ENCODE peak calls at places on chromosomes 12 and 14, in seven cellular contexts. J is H1, W is HepG2, L is HCT116, I is GM12878, H is SK-N-SH, M is NT2/D1. S is an unnamed sample.

GRCh38 chr14:89988787-89989186 is 33.1 kb downstream of the TDP1 start:
- DNase-seq in J (no peak), W (no peak), L (no peak), I (no peak), H (no peak), M (no peak), S (no peak)

GRCh38 chr12:3752096-3752709 is 706 bp downstream of the CRACR2A start:
- DNase-seq in J (peak; percentile 33), W (peak; percentile 13), L (peak; percentile 12), I (peak; percentile 45), H (peak; percentile 31), M (no peak), S (peak; percentile 48)

GRCh38 chr14:105067140-105067968 is 2.1 kb upstream of the GPR132 start:
- DNase-seq in J (no peak), W (no peak), L (no peak), I (peak; percentile 55), H (no peak), M (no peak), S (no peak)

GRCh38 chr12:110279976-110280783 is 867 bp upstream of the ATP2A2 start:
- DNase-seq in J (peak; percentile 80), W (no peak), L (no peak), I (no peak), H (peak; percentile 76), M (no peak), S (peak; percentile 54)

GRCh38 chr14:93926209-93926872 is 803 bp upstream of the FAM181A start:
- DNase-seq in J (no peak), W (peak; percentile 28), L (no peak), I (no peak), H (no peak), M (no peak), S (no peak)

GRCh38 chr12:49332891-49333371 is 4.1 kb downstream of the C1QL4 start:
- DNase-seq in J (no peak), W (no peak), L (no peak), I (no peak), H (peak; percentile 26), M (no peak), S (no peak)

GRCh38 chr12:100913872-100914600 is 119.5 kb downstream of the ANO4 start:
- DNase-seq in J (no peak), W (no peak), L (no peak), I (no peak), H (no peak), M (no peak), S (no peak)

GRCh38 chr12:118307069-118307954 is 65.4 kb downstream of the TAOK3 start:
- DNase-seq in J (no peak), W (no peak), L (no peak), I (peak; percentile 69), H (no peak), M (no peak), S (no peak)

GRCh38 chr14:28830115-28830534 is 63.5 kb downstream of the FOXG1 start:
- DNase-seq in J (no peak), W (no peak), L (no peak), I (no peak), H (no peak), M (no peak), S (peak; percentile 82)

GRCh38 chr12:93798752-93799151 is 121.6 kb downstream of the CRADD start:
- DNase-seq in J (no peak), W (no peak), L (no peak), I (no peak), H (no peak), M (no peak), S (no peak)

GRCh38 chr12:93684716-93685115 is 7.5 kb downstream of the CRADD start:
- DNase-seq in J (no peak), W (no peak), L (no peak), I (no peak), H (no peak), M (no peak), S (no peak)

GRCh38 chr12:50928392-50928791 is 24.0 kb upstream of the HIGD1C start:
- DNase-seq in J (no peak), W (no peak), L (no peak), I (no peak), H (no peak), M (no peak), S (no peak)

GRCh38 chr14:47715330-47715729 is 39.9 kb upstream of the MDGA2 start:
- DNase-seq in J (no peak), W (no peak), L (peak; percentile 12), I (no peak), H (no peak), M (no peak), S (no peak)

GRCh38 chr12:79512068-79512467 is 178.7 kb downstream of the PAWR start:
- DNase-seq in J (peak; percentile 78), W (no peak), L (no peak), I (no peak), H (no peak), M (peak; percentile 23), S (no peak)

GRCh38 chr14:105411017-105411941 is 8.3 kb upstream of the MTA1 start:
- DNase-seq in J (peak; percentile 74), W (no peak), L (no peak), I (no peak), H (peak; percentile 95), M (no peak), S (peak; percentile 54)

GRCh38 chr14:20681348-20682126 is 2.8 kb upstream of the RNASE4 start:
- DNase-seq in J (peak; percentile 97), W (peak; percentile 94), L (peak; percentile 83), I (peak; percentile 89), H (peak; percentile 51), M (no peak), S (peak; percentile 84)

GRCh38 chr12:88844426-88844825 is 264.2 kb upstream of the KITLG start:
- DNase-seq in J (no peak), W (no peak), L (no peak), I (no peak), H (no peak), M (no peak), S (no peak)

GRCh38 chr14:34715108-34715863 is 893 bp upstream of the CFL2 start:
- DNase-seq in J (no peak), W (no peak), L (no peak), I (no peak), H (no peak), M (no peak), S (no peak)

GRCh38 chr12:131002271-131002670 is 48.6 kb downstream of the ADGRD1 start:
- DNase-seq in J (no peak), W (no peak), L (no peak), I (peak; percentile 60), H (no peak), M (no peak), S (no peak)

GRCh38 chr12:117818400-117818799 is 150.4 kb downstream of the KSR2 start:
- DNase-seq in J (no peak), W (no peak), L (no peak), I (no peak), H (no peak), M (no peak), S (no peak)

GRCh38 chr12:26032719-26033241 is 74.3 kb downstream of the RASSF8 start:
- DNase-seq in J (no peak), W (no peak), L (no peak), I (no peak), H (no peak), M (no peak), S (no peak)

GRCh38 chr14:92492261-92492660 is 21.3 kb upstream of the RIN3 start:
- DNase-seq in J (peak; percentile 26), W (no peak), L (no peak), I (no peak), H (no peak), M (no peak), S (no peak)

GRCh38 chr12:108515916-108516315 is 839 bp downstream of the FICD start:
- DNase-seq in J (no peak), W (peak; percentile 17), L (no peak), I (no peak), H (no peak), M (no peak), S (no peak)

GRCh38 chr14:22096511-22096890 is 422.9 kb upstream of the OR4E1 start:
- DNase-seq in J (no peak), W (no peak), L (no peak), I (no peak), H (no peak), M (no peak), S (no peak)

DNA sequence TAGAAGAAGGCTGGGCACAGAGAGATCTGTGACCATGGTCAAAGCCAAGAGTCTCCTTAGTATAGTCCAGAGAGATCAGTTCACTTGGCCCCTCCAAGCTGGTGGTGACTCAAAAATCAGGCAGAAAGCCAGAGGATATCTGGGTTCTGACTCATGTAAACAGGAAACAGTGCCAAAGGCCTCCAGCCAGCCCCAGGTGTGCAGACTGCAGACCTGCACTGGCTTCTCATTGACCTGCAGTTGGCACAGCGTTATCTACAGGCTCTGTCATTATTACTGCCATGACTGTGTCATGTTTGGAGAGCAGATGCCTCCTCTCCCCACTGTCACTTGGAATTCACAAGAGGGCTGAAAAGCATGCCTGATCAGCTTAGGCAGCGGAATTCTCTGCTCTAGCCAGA is 295.7 kb upstream of the PRKD1 start:
- DNase-seq in J (no peak), W (peak; percentile 71), L (peak; percentile 10), I (no peak), H (no peak), M (no peak), S (no peak)
- TF ChIP-seq YY1 in J (no peak), W (no peak), L (no peak), I (no peak), H (no peak), M (no peak), S (no peak)

GRCh38 chr14:36879558-36879957 is 217.9 kb downstream of the PAX9 start:
- DNase-seq in J (no peak), W (no peak), L (no peak), I (no peak), H (no peak), M (no peak), S (no peak)
- TF ChIP-seq YY1 in J (no peak), W (no peak), L (no peak), I (no peak), H (no peak), M (no peak), S (no peak)

GRCh38 chr12:82124711-82125110 is 233.5 kb downstream of the CCDC59 start:
- DNase-seq in J (no peak), W (no peak), L (no peak), I (no peak), H (no peak), M (no peak), S (no peak)
- TF ChIP-seq YY1 in J (no peak), W (no peak), L (no peak), I (no peak), H (no peak), M (no peak), S (no peak)

DNA sequence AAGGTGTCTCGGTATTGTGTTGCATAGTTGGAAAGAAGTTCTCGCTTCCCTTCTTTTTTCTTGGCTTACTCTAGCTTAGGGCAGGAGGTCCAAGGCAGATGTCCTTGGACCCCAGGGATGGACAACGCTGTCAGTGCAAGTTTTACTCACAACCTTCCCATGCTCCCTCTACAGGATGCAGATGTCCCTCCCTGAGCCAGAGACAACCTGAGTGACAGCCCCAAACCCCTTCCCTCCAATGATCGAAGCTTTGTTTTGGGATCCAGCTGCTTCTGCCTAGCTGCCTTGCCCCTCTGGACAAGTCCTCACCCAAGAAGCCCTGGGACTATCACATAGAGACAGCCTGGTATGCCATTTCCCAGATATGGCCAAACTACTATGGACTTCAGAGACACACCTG is 112.0 kb upstream of the RAP1B start:
- DNase-seq in J (no peak), W (no peak), L (no peak), I (no peak), H (no peak), M (no peak), S (no peak)
- TF ChIP-seq YY1 in J (no peak), W (no peak), L (no peak), I (no peak), H (no peak), M (no peak), S (no peak)

S was measured in K562.